ENCODE peak calls at places on chromosomes 3 and 15, in eight cellular contexts. I, X, T, E, L, R, U and V are unnamed samples.

GRCh38 chr15:84772467-84772866 is 24.1 kb downstream of the ZNF592 start:
- DNase-seq in I (peak), X (no peak), T (no peak), E (no peak), L (no peak), R (no peak), U (no peak), V (peak)

GRCh38 chr15:68365140-68365745 is 66.7 kb downstream of the ITGA11 start:
- DNase-seq in I (peak), X (no peak), T (no peak), E (no peak), L (no peak), R (no peak), U (no peak), V (peak)

GRCh38 chr3:183812746-183813445 is 12.5 kb downstream of the MAP6D1 start:
- DNase-seq in I (no peak), X (no peak), T (no peak), E (no peak), L (no peak), R (no peak), U (no peak), V (no peak)

GRCh38 chr3:38643592-38643991 is 5.9 kb downstream of the SCN5A start:
- DNase-seq in I (no peak), X (no peak), T (no peak), E (no peak), L (no peak), R (no peak), U (no peak), V (no peak)

GRCh38 chr3:129003578-129004112 is 2.5 kb downstream of the EFCC1 start:
- DNase-seq in I (peak), X (no peak), T (no peak), E (peak), L (peak), R (no peak), U (no peak), V (no peak)

GRCh38 chr3:197023241-197023997 is 6.2 kb downstream of the MELTF start:
- DNase-seq in I (no peak), X (no peak), T (no peak), E (peak), L (no peak), R (no peak), U (no peak), V (no peak)

GRCh38 chr3:155664922-155665695 is 79.8 kb downstream of the PLCH1 start:
- DNase-seq in I (no peak), X (peak), T (peak), E (peak), L (peak), R (peak), U (peak), V (peak)

GRCh38 chr3:16299746-16300145 is 34.7 kb downstream of the OXNAD1 start:
- DNase-seq in I (no peak), X (no peak), T (no peak), E (no peak), L (no peak), R (no peak), U (no peak), V (no peak)